ENCODE peak calls at places on chromosomes 3 and 15, in nine cellular contexts. W is AG04449; V is left ventricle myocardium inferior; Q is epithelial cell of esophagus; U is T-helper 1 cell; C is myocyte; M is stimulated activated CD4-positive, alpha-beta T cell treated with anti-CD3 and anti-CD28 coated beads, Interleukin-4, amount 100 ng/mL, for 24 hours; T is retinal pigment epithelial cell; B is activated T-helper 1 cell treated with anti-CD3 and anti-CD28 coated beads, Interleukin-12 subunit alpha, Interleukin-12 subunit beta, Interleukin-2, Interleukin-4 antibody, amounts not matched to agents 30 ng/mL and 10 ng/mL and 1 ng/mL, durations not matched to agents 14 hours and 24 hours and 36 hours. X is an unnamed sample.

GRCh38 chr3:33211444-33211843 is 7.2 kb downstream of the SUSD5 start:
- DNase-seq in W (peak), V (no peak), Q (peak), U (no peak), C (peak), M (no peak), T (peak), B (no peak), X (no peak)

GRCh38 chr3:113084777-113085176 is 94.0 kb downstream of the GTPBP8 start:
- DNase-seq in W (peak), V (peak), Q (peak), U (no peak), C (peak), M (no peak), T (peak), B (no peak), X (no peak)

GRCh38 chr15:31271224-31271635 is 55.4 kb upstream of the KLF13 start:
- DNase-seq in W (no peak), V (no peak), Q (no peak), U (no peak), C (no peak), M (peak), T (no peak), B (no peak), X (no peak)

GRCh38 chr3:126679831-126680677 is 24.0 kb upstream of the CHCHD6 start:
- DNase-seq in W (no peak), V (no peak), Q (no peak), U (no peak), C (no peak), M (no peak), T (no peak), B (no peak), X (no peak)

GRCh38 chr3:23831517-23832394 is 26.0 kb downstream of the UBE2E1 start:
- DNase-seq in W (no peak), V (no peak), Q (peak), U (no peak), C (no peak), M (no peak), T (no peak), B (no peak), X (no peak)

GRCh38 chr3:186021673-186022362 is 84.0 kb upstream of the TRA2B start:
- DNase-seq in W (peak), V (no peak), Q (peak), U (no peak), C (peak), M (no peak), T (no peak), B (no peak), X (no peak)

GRCh38 chr3:69547457-69548014 is 161.6 kb upstream of the FRMD4B start:
- DNase-seq in W (no peak), V (no peak), Q (no peak), U (no peak), C (no peak), M (no peak), T (peak), B (no peak), X (no peak)

GRCh38 chr3:121871434-121871833 is 22.8 kb upstream of the SLC15A2 start:
- DNase-seq in W (no peak), V (no peak), Q (no peak), U (no peak), C (peak), M (no peak), T (no peak), B (no peak), X (no peak)

GRCh38 chr15:97904196-97904572 is 56.3 kb upstream of the ARRDC4 start:
- DNase-seq in W (no peak), V (peak), Q (peak), U (no peak), C (peak), M (no peak), T (peak), B (no peak), X (no peak)

GRCh38 chr15:57135800-57136199 is 217.4 kb downstream of the TCF12 start:
- DNase-seq in W (no peak), V (no peak), Q (no peak), U (no peak), C (no peak), M (no peak), T (no peak), B (no peak), X (no peak)

GRCh38 chr3:158836312-158836711 is 34.5 kb downstream of the MFSD1 start:
- DNase-seq in W (no peak), V (no peak), Q (no peak), U (no peak), C (no peak), M (no peak), T (no peak), B (no peak), X (no peak)

GRCh38 chr3:123668906-123669305 is 84.1 kb upstream of the HACD2 start:
- DNase-seq in W (no peak), V (no peak), Q (no peak), U (no peak), C (no peak), M (no peak), T (no peak), B (no peak), X (no peak)

GRCh38 chr3:115293321-115293720 is 146.2 kb upstream of the ZBTB20 start:
- DNase-seq in W (no peak), V (no peak), Q (no peak), U (no peak), C (peak), M (no peak), T (peak), B (no peak), X (no peak)

GRCh38 chr15:101510212-101511197 is 21.0 kb upstream of the PCSK6 start:
- DNase-seq in W (no peak), V (no peak), Q (no peak), U (no peak), C (no peak), M (no peak), T (no peak), B (no peak), X (no peak)

GRCh38 chr3:188378786-188379185 is 224.8 kb downstream of the LPP start:
- DNase-seq in W (no peak), V (no peak), Q (no peak), U (no peak), C (no peak), M (no peak), T (no peak), B (no peak), X (no peak)

GRCh38 chr3:71581981-71582611 is 1.4 kb downstream of the FOXP1 start:
- DNase-seq in W (no peak), V (peak), Q (peak), U (no peak), C (peak), M (peak), T (no peak), B (no peak), X (peak)

GRCh38 chr3:184336484-184337230 is 743 bp upstream of the FAM131A start:
- DNase-seq in W (no peak), V (no peak), Q (peak), U (no peak), C (peak), M (no peak), T (no peak), B (no peak), X (no peak)

GRCh38 chr3:38907426-38907825 is 91.4 kb upstream of the SCN10A start:
- DNase-seq in W (no peak), V (no peak), Q (peak), U (no peak), C (no peak), M (no peak), T (no peak), B (no peak), X (no peak)

GRCh38 chr3:139343895-139344856 is at the start of gene MRPS22:
- DNase-seq in W (peak), V (peak), Q (peak), U (peak), C (peak), M (peak), T (peak), B (peak), X (peak)

GRCh38 chr3:85939026-85939616 is 980.3 kb downstream of the CADM2 start:
- DNase-seq in W (no peak), V (no peak), Q (no peak), U (no peak), C (no peak), M (no peak), T (peak), B (no peak), X (no peak)

GRCh38 chr3:175129126-175129525 is 270.0 kb downstream of the NAALADL2 start:
- DNase-seq in W (no peak), V (no peak), Q (peak), U (no peak), C (no peak), M (no peak), T (no peak), B (no peak), X (no peak)

GRCh38 chr3:13629644-13630043 is 80.7 kb downstream of the FBLN2 start:
- DNase-seq in W (no peak), V (no peak), Q (no peak), U (no peak), C (no peak), M (no peak), T (no peak), B (no peak), X (no peak)

GRCh38 chr3:127628788-127629456 is at the start of gene PODXL2:
- DNase-seq in W (no peak), V (peak), Q (peak), U (no peak), C (peak), M (peak), T (no peak), B (peak), X (no peak)

GRCh38 chr3:30659270-30660127 is 53.1 kb downstream of the TGFBR2 start:
- DNase-seq in W (peak), V (no peak), Q (peak), U (no peak), C (peak), M (no peak), T (peak), B (no peak), X (no peak)

GRCh38 chr3:123084192-123084591 is 17.4 kb downstream of the PDIA5 start:
- DNase-seq in W (no peak), V (peak), Q (no peak), U (no peak), C (no peak), M (no peak), T (no peak), B (no peak), X (no peak)

GRCh38 chr3:149481491-149481890 is 7.0 kb downstream of the TM4SF4 start:
- DNase-seq in W (no peak), V (no peak), Q (no peak), U (no peak), C (no peak), M (no peak), T (no peak), B (no peak), X (no peak)

GRCh38 chr15:70762469-70763119 is 764 bp downstream of the UACA start:
- DNase-seq in W (no peak), V (peak), Q (peak), U (no peak), C (peak), M (no peak), T (no peak), B (no peak), X (no peak)